ENCODE peak calls at places on chromosomes 16 and 17, in four cellular contexts. L is Calu3, Q is ACHN, B is heart left ventricle. X is an unnamed sample.

GRCh38 chr17:76270770-76271668 is 5.9 kb downstream of the UBALD2 start:
- DNase-seq in L (no peak), Q (no peak), B (no peak), X (no peak)

GRCh38 chr17:70552230-70552981 is 383.1 kb downstream of the KCNJ2 start:
- DNase-seq in L (no peak), Q (peak; percentile 65), B (no peak), X (no peak)

GRCh38 chr16:84367297-84367680 is 1.0 kb upstream of the ATP2C2 start:
- DNase-seq in L (no peak), Q (no peak), B (no peak), X (no peak)

GRCh38 chr16:55272787-55273186 is 51.2 kb upstream of the IRX6 start:
- DNase-seq in L (no peak), Q (no peak), B (no peak), X (no peak)

GRCh38 chr17:8799001-8799850 is at the start of gene MFSD6L:
- DNase-seq in L (peak; percentile 63), Q (no peak), B (no peak), X (peak; percentile 43)

GRCh38 chr16:28317040-28317880 is 24.9 kb downstream of the SBK1 start:
- DNase-seq in L (peak; percentile 80), Q (peak; percentile 62), B (peak; percentile 44), X (no peak)

GRCh38 chr17:80696456-80696855 is 151.8 kb downstream of the RPTOR start:
- DNase-seq in L (no peak), Q (no peak), B (no peak), X (no peak)

GRCh38 chr16:4495766-4496165 is 19.6 kb downstream of the HMOX2 start:
- DNase-seq in L (no peak), Q (no peak), B (no peak), X (no peak)

GRCh38 chr17:37131064-37131463 is 182.3 kb downstream of the AATF start:
- DNase-seq in L (no peak), Q (peak; percentile 22), B (no peak), X (no peak)

GRCh38 chr16:87075319-87075860 is 241.8 kb downstream of the C16orf95 start:
- DNase-seq in L (no peak), Q (no peak), B (no peak), X (peak; percentile 47)

GRCh38 chr16:86239381-86239780 is 270.9 kb upstream of the FOXF1 start:
- DNase-seq in L (no peak), Q (no peak), B (no peak), X (no peak)

GRCh38 chr17:35241520-35241919 is 1.4 kb upstream of the SLFN5 start:
- DNase-seq in L (no peak), Q (no peak), B (no peak), X (no peak)

GRCh38 chr17:5419959-5420653 is at the start of gene RPAIN:
- DNase-seq in L (peak; percentile 81), Q (peak; percentile 90), B (peak; percentile 88), X (peak; percentile 90)

GRCh38 chr17:49157784-49158183 is 25.2 kb downstream of the B4GALNT2 start:
- DNase-seq in L (peak; percentile 50), Q (peak; percentile 73), B (no peak), X (no peak)

GRCh38 chr17:17560975-17561374 is 30.5 kb downstream of the PEMT start:
- DNase-seq in L (no peak), Q (no peak), B (no peak), X (no peak)

GRCh38 chr17:1452836-1453235 is 3.2 kb downstream of the CRK start:
- DNase-seq in L (no peak), Q (no peak), B (no peak), X (no peak)

X was measured in coronary artery.